ENCODE peak calls at places on chromosomes 2 and 18, in eight cellular contexts. F, R, N, X, S, B, M and O are unnamed samples.

GRCh38 chr18:50159654-50160046 is 35.3 kb downstream of the MYO5B start:
- DNase-seq in F (peak), M (no peak), N (no peak), B (no peak), S (no peak), X (no peak), R (no peak), O (no peak)

GRCh38 chr18:3447035-3447894 is 2.7 kb upstream of the TGIF1 start:
- DNase-seq in S (no peak), F (no peak), B (peak), R (peak), X (peak), N (no peak), M (no peak), O (peak)

GRCh38 chr2:73993799-73994543 is 9.3 kb downstream of the TET3 start:
- DNase-seq in S (no peak), X (no peak), R (no peak), M (no peak), F (no peak), N (no peak), B (no peak), O (no peak)

GRCh38 chr2:213089438-213089837 is 62.0 kb downstream of the IKZF2 start:
- DNase-seq in R (no peak), M (no peak), B (no peak), S (no peak), N (no peak), X (no peak), F (no peak), O (no peak)

GRCh38 chr18:63963610-63964256 is 6.1 kb upstream of the SERPINB8 start:
- DNase-seq in R (peak), S (peak), B (no peak), F (no peak), X (peak), N (peak), M (peak), O (peak)

GRCh38 chr2:162123806-162124758 is 28.0 kb downstream of the GCG start:
- DNase-seq in X (peak), B (peak), M (peak), R (no peak), S (peak), F (peak), N (peak), O (no peak)

GRCh38 chr2:79982445-79982844 is 322.1 kb downstream of the LRRTM1 start:
- DNase-seq in R (no peak), F (no peak), B (peak), X (no peak), S (peak), N (no peak), M (no peak), O (peak)

GRCh38 chr2:110126926-110127325 is 11.3 kb upstream of the MALL start:
- DNase-seq in S (peak), B (no peak), N (no peak), R (no peak), X (no peak), M (no peak), F (no peak), O (no peak)

GRCh38 chr2:75828826-75829225 is 118.1 kb upstream of the GCFC2 start:
- DNase-seq in N (no peak), F (no peak), S (no peak), X (no peak), B (no peak), R (no peak), M (no peak), O (no peak)

GRCh38 chr2:191612496-191612895 is 65.4 kb upstream of the NABP1 start:
- DNase-seq in X (peak), F (no peak), B (no peak), R (no peak), S (no peak), M (no peak), N (no peak), O (no peak)

GRCh38 chr18:7926526-7926925 is 359.4 kb downstream of the PTPRM start:
- DNase-seq in M (no peak), S (peak), X (peak), F (no peak), N (peak), B (no peak), R (peak), O (no peak)

GRCh38 chr2:14257801-14258507 is 374.6 kb upstream of the LRATD1 start:
- DNase-seq in R (no peak), B (no peak), S (no peak), M (no peak), F (no peak), N (no peak), X (no peak), O (no peak)

GRCh38 chr2:173652731-173653426 is 298.2 kb downstream of the CDCA7 start:
- DNase-seq in M (peak), N (peak), R (peak), X (peak), B (no peak), S (peak), F (no peak), O (no peak)

GRCh38 chr2:2873450-2873811 is 504.2 kb downstream of the EIPR1 start:
- DNase-seq in M (no peak), X (no peak), S (no peak), N (no peak), B (no peak), F (no peak), R (no peak), O (no peak)

GRCh38 chr18:46297621-46298020 is 193.4 kb downstream of the HAUS1 start:
- DNase-seq in S (no peak), M (no peak), B (no peak), F (no peak), X (no peak), R (no peak), N (no peak), O (no peak)

GRCh38 chr2:67649331-67650071 is 252.4 kb downstream of the ETAA1 start:
- DNase-seq in R (no peak), S (no peak), X (peak), M (no peak), F (peak), N (no peak), B (no peak), O (no peak)

GRCh38 chr2:233414777-233415570 is 60.7 kb downstream of the DGKD start:
- DNase-seq in M (no peak), B (no peak), N (peak), X (no peak), F (no peak), R (peak), S (no peak), O (no peak)

GRCh38 chr18:44594779-44595467 is 85.8 kb upstream of the SETBP1 start:
- DNase-seq in M (no peak), S (no peak), F (no peak), R (no peak), B (no peak), X (peak), N (no peak), O (no peak)

GRCh38 chr2:27638709-27639108 is 9.9 kb downstream of the GPN1 start:
- DNase-seq in R (no peak), M (no peak), X (no peak), F (no peak), B (no peak), S (no peak), N (no peak), O (no peak)

GRCh38 chr2:222993920-222994650 is 57.9 kb upstream of the KCNE4 start:
- DNase-seq in N (no peak), M (peak), B (no peak), S (no peak), R (peak), X (peak), F (no peak), O (no peak)

GRCh38 chr2:77778917-77779316 is 256.7 kb upstream of the LRRTM4 start:
- DNase-seq in R (no peak), S (no peak), X (no peak), M (no peak), F (no peak), N (no peak), B (no peak), O (no peak)

GRCh38 chr2:241570961-241571581 is 12.5 kb downstream of the BOK start:
- DNase-seq in S (no peak), B (no peak), M (no peak), N (no peak), R (no peak), F (peak), X (no peak), O (no peak)

GRCh38 chr2:26605195-26605968 is 35.8 kb downstream of the CIB4 start:
- DNase-seq in R (no peak), M (peak), N (peak), F (no peak), X (peak), B (peak), S (peak), O (peak)

GRCh38 chr18:5900249-5900648 is 4.9 kb upstream of the TMEM200C start:
- DNase-seq in F (no peak), N (no peak), M (no peak), B (no peak), X (no peak), S (peak), R (no peak), O (no peak)

GRCh38 chr2:63861220-63861822 is 19.6 kb downstream of the UGP2 start:
- DNase-seq in X (peak), R (peak), S (peak), M (peak), B (peak), F (no peak), N (peak), O (peak)

GRCh38 chr2:64337314-64337713 is 116.6 kb upstream of the LGALSL start:
- DNase-seq in F (no peak), X (no peak), R (no peak), N (no peak), M (no peak), B (no peak), S (peak), O (no peak)

GRCh38 chr18:44812426-44812825 is 131.7 kb downstream of the SETBP1 start:
- DNase-seq in N (no peak), F (no peak), B (no peak), S (no peak), X (no peak), M (no peak), R (no peak), O (no peak)

DNA sequence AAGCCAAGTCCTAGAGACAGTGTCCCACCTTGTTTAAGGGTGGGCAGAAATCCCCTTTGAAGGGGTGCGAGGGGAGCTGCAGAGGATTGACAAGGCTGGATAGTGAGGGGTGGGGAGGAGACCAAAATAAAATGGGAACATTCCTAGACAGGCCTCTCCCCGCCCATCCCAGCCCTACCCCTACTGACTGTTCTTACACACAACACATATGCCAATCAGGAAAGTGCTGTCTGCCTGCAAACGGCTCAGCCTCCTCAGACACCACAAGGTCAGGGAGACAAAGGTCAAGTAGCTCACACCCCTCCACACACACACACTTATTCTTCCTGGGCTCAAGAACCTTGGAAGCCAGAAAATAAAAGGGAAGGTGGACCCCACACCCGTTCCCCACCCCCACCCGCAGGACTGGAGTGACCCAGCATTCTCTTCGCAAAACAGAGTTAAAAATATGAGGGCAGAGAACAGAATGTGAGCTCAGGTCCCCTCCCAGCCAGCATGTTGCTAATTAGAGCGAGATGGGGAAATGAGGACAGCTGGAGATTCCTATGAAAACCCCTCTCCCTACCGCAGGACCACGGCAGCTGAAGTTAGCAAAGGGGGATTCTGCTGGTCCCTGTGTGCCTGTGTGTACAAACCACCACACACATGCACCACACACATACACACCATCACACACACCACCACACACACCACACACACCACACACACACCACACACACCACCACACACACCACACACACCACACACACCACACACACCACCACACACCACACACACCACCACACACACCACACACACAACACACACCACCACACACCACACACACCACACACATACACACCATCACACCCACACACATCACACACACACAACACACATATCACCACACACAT is 197.8 kb downstream of the TNS1 start:
- DNase-seq in B (no peak), N (no peak), X (no peak), S (no peak), M (no peak), R (no peak), F (no peak), O (no peak)
- H3K27ac ChIP-seq in B (no peak), N (no peak), X (no peak), S (no peak), M (peak), R (no peak), F (no peak), O (no peak)

DNA sequence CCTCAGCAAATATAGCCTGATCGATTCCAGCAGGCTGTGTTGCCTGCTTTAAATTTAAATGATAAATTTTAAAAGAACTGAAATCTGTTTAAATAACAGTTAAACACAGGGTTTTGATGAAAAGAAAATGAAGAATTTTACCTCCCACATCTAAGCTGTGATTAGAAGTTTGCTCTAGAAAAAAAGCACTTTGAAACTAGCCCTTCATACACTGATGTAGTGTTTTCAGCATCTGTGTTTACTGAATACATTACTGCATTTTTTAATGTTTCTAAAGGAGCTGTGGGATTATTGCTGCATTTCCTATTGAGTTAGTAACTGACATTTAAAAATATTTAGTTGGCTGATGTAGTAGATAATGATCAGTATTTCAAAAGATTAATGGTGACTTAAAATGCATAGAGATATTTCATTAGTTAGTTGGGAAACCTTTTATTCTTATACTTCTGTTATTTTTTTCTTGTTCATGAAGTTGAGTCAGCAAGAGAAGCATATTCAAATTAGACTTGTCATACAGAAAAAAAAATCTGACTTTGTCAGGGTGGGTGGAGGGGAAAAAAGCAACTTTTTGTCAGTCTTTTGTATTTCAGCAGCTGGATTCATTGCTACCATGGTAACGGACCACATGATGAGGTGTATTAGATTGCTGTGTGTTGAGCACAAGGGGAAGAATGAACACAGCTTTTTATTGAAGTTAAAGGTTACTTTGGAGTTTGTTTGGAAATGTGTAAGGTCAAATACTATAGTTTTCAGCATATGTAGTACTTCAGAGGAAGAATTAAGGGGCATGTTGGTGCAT is at the start of gene DTNA:
- DNase-seq in X (peak), F (no peak), S (no peak), B (no peak), R (no peak), M (no peak), N (no peak), O (no peak)
- H3K4me3 ChIP-seq in X (no peak), F (no peak), S (no peak), B (no peak), R (peak), M (no peak), N (no peak), O (no peak)

GRCh38 chr2:198973181-198973580 is 484.6 kb downstream of the SATB2 start:
- DNase-seq in X (no peak), B (no peak), F (no peak), S (no peak), R (no peak), M (no peak), N (no peak), O (no peak)

GRCh38 chr2:198973785-198974184 is 484.0 kb downstream of the SATB2 start:
- DNase-seq in N (no peak), M (no peak), S (no peak), X (no peak), B (no peak), R (no peak), F (no peak), O (no peak)

GRCh38 chr2:198975779-198976178 is 482.0 kb downstream of the SATB2 start:
- DNase-seq in M (no peak), X (no peak), F (no peak), S (no peak), B (no peak), R (no peak), N (no peak), O (no peak)
- TF ChIP-seq POLR2AphosphoS5 in M (no peak), X (no peak), F (no peak), S (no peak), B (no peak), R (no peak), N (no peak), O (no peak)

GRCh38 chr2:10039658-10040410 is 3.5 kb upstream of the KLF11 start:
- DNase-seq in F (no peak), M (peak), B (no peak), S (no peak), N (no peak), R (peak), X (no peak), O (no peak)

GRCh38 chr2:10041711-10042110 is 1.6 kb upstream of the KLF11 start:
- DNase-seq in M (no peak), R (no peak), B (no peak), X (no peak), F (peak), S (no peak), N (no peak), O (no peak)

GRCh38 chr2:10043256-10043905 is at the start of gene KLF11:
- DNase-seq in F (peak), X (peak), B (peak), N (peak), M (peak), R (peak), S (peak), O (peak)

GRCh38 chr2:10043906-10044601 is 704 bp downstream of the KLF11 start:
- DNase-seq in M (peak), N (peak), X (peak), S (peak), F (peak), B (peak), R (peak), O (peak)

GRCh38 chr2:10042301-10043161 is 819 bp upstream of the KLF11 start:
- DNase-seq in X (peak), M (no peak), N (no peak), B (peak), F (peak), S (peak), R (peak), O (no peak)
- H3K27ac ChIP-seq in X (peak), M (peak), N (no peak), B (peak), F (peak), S (peak), R (peak), O (no peak)

GRCh38 chr2:89763581-89764485 is 1072.4 kb downstream of the RPIA start:
- DNase-seq in M (no peak), B (no peak), N (no peak), F (peak), R (peak), X (no peak), S (no peak), O (no peak)
- H3K4me3 ChIP-seq in M (no peak), B (no peak), N (no peak), F (no peak), R (no peak), X (no peak), S (no peak), O (no peak)

GRCh38 chr2:219171231-219171651 is 1.4 kb upstream of the SLC23A3 start:
- DNase-seq in F (no peak), R (no peak), X (peak), M (peak), S (peak), B (peak), N (peak), O (peak)
- TF ChIP-seq POLR2AphosphoS5 in F (no peak), R (peak), X (no peak), M (peak), S (no peak), B (peak), N (no peak), O (peak)

GRCh38 chr18:32310119-32310518 is 120.3 kb downstream of the MEP1B start:
- DNase-seq in M (no peak), N (no peak), F (no peak), X (no peak), R (no peak), B (no peak), S (no peak), O (no peak)

GRCh38 chr18:32303400-32303799 is 113.6 kb downstream of the MEP1B start:
- DNase-seq in R (no peak), X (no peak), F (no peak), S (no peak), N (no peak), M (no peak), B (no peak), O (no peak)

GRCh38 chr18:32302806-32303205 is 113.0 kb downstream of the MEP1B start:
- DNase-seq in X (no peak), F (no peak), B (no peak), R (no peak), M (no peak), N (no peak), S (no peak), O (no peak)

GRCh38 chr18:32308493-32309120 is 118.8 kb downstream of the MEP1B start:
- DNase-seq in S (no peak), B (no peak), X (peak), N (peak), M (no peak), R (no peak), F (no peak), O (no peak)
- H3K27ac ChIP-seq in S (no peak), B (no peak), X (no peak), N (peak), M (no peak), R (peak), F (no peak), O (no peak)

GRCh38 chr2:170165129-170165528 is 12.8 kb upstream of the MYO3B start:
- DNase-seq in M (no peak), R (no peak), F (no peak), S (no peak), B (no peak), N (no peak), X (peak), O (no peak)

GRCh38 chr2:170163666-170164065 is 14.3 kb upstream of the MYO3B start:
- DNase-seq in X (no peak), M (no peak), S (no peak), R (no peak), N (no peak), B (no peak), F (no peak), O (no peak)

GRCh38 chr2:170162261-170162612 is 15.7 kb upstream of the MYO3B start:
- DNase-seq in F (no peak), B (no peak), X (no peak), N (no peak), M (no peak), R (no peak), S (no peak), O (no peak)

GRCh38 chr2:170159060-170159459 is 18.9 kb upstream of the MYO3B start:
- DNase-seq in R (no peak), N (no peak), M (no peak), F (no peak), X (no peak), S (no peak), B (no peak), O (no peak)

GRCh38 chr2:170161516-170162260 is 16.3 kb upstream of the MYO3B start:
- DNase-seq in R (no peak), X (no peak), F (no peak), S (no peak), M (no peak), N (no peak), B (no peak), O (no peak)
- H3K4me3 ChIP-seq in R (no peak), X (no peak), F (no peak), S (no peak), M (no peak), N (no peak), B (no peak), O (no peak)